ENCODE peak calls at places on chromosomes 1 and 21, in ten cellular contexts. Q, T, D, P, O, J, N, K, S and I are unnamed samples. For H3K4me1, the result is how much of the 10 kb centered on the place peaks cover.

GRCh38 chr1:64920936-64921589 is 45.3 kb downstream of the JAK1 start:
- DNase-seq in D (no peak), K (no peak), N (peak), O (no peak), J (no peak), S (no peak), P (no peak), T (peak), Q (no peak), I (no peak)

GRCh38 chr1:14913475-14914155 is 239.9 kb upstream of the TMEM51 start:
- DNase-seq in K (no peak), O (no peak), T (no peak), D (no peak), J (no peak), N (no peak), P (no peak), S (no peak), Q (no peak), I (no peak)

GRCh38 chr1:94702440-94702810 is 117.7 kb upstream of the SLC44A3 start:
- DNase-seq in O (peak), N (peak), S (no peak), T (peak), Q (no peak), D (no peak), K (peak), P (no peak), J (peak), I (no peak)

GRCh38 chr21:43585924-43586411 is 73.3 kb downstream of the HSF2BP start:
- DNase-seq in T (peak), P (peak), D (peak), N (peak), O (peak), S (no peak), J (peak), K (peak), Q (no peak), I (no peak)

GRCh38 chr1:17236779-17237601 is 11.9 kb upstream of the PADI3 start:
- DNase-seq in J (peak), O (peak), S (peak), K (peak), T (peak), P (peak), Q (peak), N (peak), D (peak), I (peak)

GRCh38 chr1:245054105-245054831 is 100.5 kb upstream of the KIF26B start:
- DNase-seq in P (no peak), O (no peak), T (no peak), Q (no peak), J (no peak), N (no peak), K (peak), D (no peak), S (no peak), I (no peak)

GRCh38 chr1:25572708-25573590 is 29.5 kb downstream of the LDLRAP1 start:
- DNase-seq in N (peak), S (no peak), J (no peak), O (no peak), P (peak), K (peak), Q (peak), T (no peak), D (peak), I (peak)

GRCh38 chr1:206082831-206083695 is 30.1 kb downstream of the RHEX start:
- DNase-seq in N (no peak), O (no peak), K (no peak), S (no peak), D (no peak), Q (no peak), T (no peak), P (no peak), J (no peak), I (no peak)

GRCh38 chr1:218344814-218345672 is at the start of gene TGFB2:
- DNase-seq in P (peak), O (peak), Q (peak), K (peak), T (no peak), S (no peak), N (peak), D (no peak), J (peak), I (peak)

GRCh38 chr1:203402609-203403337 is 51.9 kb upstream of the FMOD start:
- DNase-seq in P (no peak), S (no peak), Q (no peak), T (peak), D (no peak), O (peak), K (peak), J (no peak), N (peak), I (no peak)

GRCh38 chr1:74504125-74505065 is 8.0 kb downstream of the LRRC53 start:
- DNase-seq in D (no peak), J (no peak), S (no peak), N (peak), O (no peak), P (peak), T (no peak), K (peak), Q (peak), I (no peak)

GRCh38 chr1:1088036-1088800 is 14.1 kb upstream of the RNF223 start:
- DNase-seq in S (peak), N (no peak), Q (no peak), T (no peak), D (no peak), K (no peak), J (peak), P (no peak), O (no peak), I (no peak)

GRCh38 chr1:185939142-185939541 is 205.0 kb downstream of the HMCN1 start:
- DNase-seq in D (no peak), N (peak), T (no peak), O (no peak), S (no peak), K (no peak), P (no peak), J (no peak), Q (no peak), I (no peak)

GRCh38 chr1:75079535-75080290 is 54.5 kb upstream of the LHX8 start:
- DNase-seq in Q (no peak), S (no peak), N (no peak), T (no peak), K (no peak), J (no peak), D (no peak), P (no peak), O (no peak), I (no peak)

GRCh38 chr1:7389201-7389785 is 381.8 kb upstream of the VAMP3 start:
- DNase-seq in O (peak), K (no peak), T (peak), D (peak), P (no peak), J (no peak), N (peak), Q (no peak), S (no peak), I (peak)

GRCh38 chr1:6343506-6344405 is 49.8 kb downstream of the ACOT7 start:
- DNase-seq in K (peak), T (no peak), S (no peak), N (peak), J (peak), O (peak), D (peak), P (peak), Q (peak), I (no peak)

GRCh38 chr21:46146856-46147255 is 8.5 kb downstream of the FTCD start:
- DNase-seq in D (no peak), O (peak), T (no peak), S (peak), J (no peak), K (no peak), P (no peak), Q (no peak), N (no peak), I (no peak)

GRCh38 chr1:48870596-48870995 is 93.9 kb upstream of the BEND5 start:
- DNase-seq in O (no peak), D (no peak), J (no peak), N (no peak), P (no peak), Q (no peak), K (no peak), T (no peak), S (no peak), I (no peak)

DNA sequence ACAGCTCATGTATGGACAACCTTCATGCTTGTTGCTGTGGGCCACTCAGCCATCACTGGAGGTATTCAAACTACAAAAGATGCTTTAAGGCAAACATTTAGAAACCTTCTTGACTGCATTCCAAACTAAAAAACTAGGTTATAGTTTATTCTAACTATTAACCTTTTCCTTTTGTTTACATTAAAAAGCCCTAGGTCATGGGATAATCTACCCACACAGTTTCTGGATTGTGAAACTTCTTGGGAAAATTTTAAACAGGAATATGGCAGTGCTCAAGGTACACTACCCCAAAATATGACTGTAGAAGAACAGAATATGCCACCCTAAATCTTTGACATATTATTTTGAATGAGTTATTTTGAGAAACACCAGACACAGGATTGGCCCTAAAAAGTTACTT is 25.2 kb upstream of the NUF2 start:
- DNase-seq in K (no peak), S (no peak), O (no peak), P (no peak), J (no peak), N (no peak), Q (no peak), T (no peak), D (no peak), I (no peak)
- H3K4me1 ChIP-seq in K (under half), S (under half), O (under half), P (under half), J (under half), N (under half), Q (under half), T (under half), D (under half), I (under half)

GRCh38 chr1:209769956-209770355 is 14.1 kb downstream of the TRAF3IP3 start:
- DNase-seq in T (no peak), S (no peak), K (no peak), O (no peak), D (no peak), Q (no peak), N (no peak), J (no peak), P (no peak), I (no peak)

GRCh38 chr1:209772116-209772515 is 12.2 kb downstream of the C1orf74 start:
- DNase-seq in J (no peak), O (no peak), Q (no peak), S (no peak), P (no peak), N (no peak), K (no peak), D (no peak), T (no peak), I (no peak)

GRCh38 chr1:209768354-209768774 is 12.5 kb downstream of the TRAF3IP3 start:
- DNase-seq in Q (no peak), J (no peak), O (no peak), S (no peak), P (no peak), K (peak), D (peak), N (no peak), T (no peak), I (no peak)

GRCh38 chr1:209769171-209769904 is 13.5 kb downstream of the TRAF3IP3 start:
- DNase-seq in T (peak), N (peak), P (no peak), O (peak), Q (no peak), S (peak), J (peak), K (peak), D (no peak), I (peak)

DNA sequence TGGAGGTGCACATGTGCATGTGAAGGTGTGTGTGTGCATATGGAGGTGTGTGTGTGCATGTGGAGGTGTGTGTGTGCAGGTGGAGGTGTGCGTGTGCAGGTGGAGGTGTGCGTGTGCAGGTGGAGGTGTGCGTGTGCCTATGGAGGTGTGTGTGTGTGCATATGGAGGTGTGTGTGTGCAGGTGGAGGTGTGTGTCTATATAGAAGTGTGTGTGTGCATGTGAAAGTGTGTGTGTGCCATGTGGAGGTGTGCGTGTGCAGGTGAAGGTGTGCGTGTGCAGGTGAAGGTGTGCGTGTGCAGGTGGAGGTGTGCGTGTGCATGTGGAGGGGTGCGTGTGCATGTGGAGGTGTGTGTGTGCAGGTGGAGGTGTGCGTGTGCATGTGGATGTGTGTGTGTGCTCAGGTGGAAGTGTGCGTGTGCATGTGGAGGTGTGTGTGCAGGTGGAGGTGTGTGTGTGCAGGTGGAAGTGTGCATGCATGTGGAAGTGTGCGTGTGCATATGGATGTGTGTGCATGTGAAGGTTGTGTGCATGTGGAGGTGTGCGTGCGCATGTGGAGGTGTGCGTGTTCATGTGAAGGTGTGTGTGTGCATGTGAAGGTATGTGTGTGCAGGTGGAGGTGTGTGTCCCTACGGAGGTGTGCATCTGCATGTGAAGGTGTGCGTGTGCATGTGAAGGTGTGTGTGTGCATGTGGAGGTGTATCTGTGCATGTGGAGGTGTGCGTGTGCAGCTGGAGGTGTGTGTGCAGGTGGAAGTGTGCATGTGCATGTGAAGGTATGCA is 13.5 kb downstream of the C1orf74 start:
- DNase-seq in S (no peak), T (no peak), P (no peak), N (no peak), O (no peak), J (no peak), K (no peak), D (no peak), Q (no peak), I (no peak)
- TF ChIP-seq POLR2A in S (no peak), T (no peak), P (no peak), N (no peak), O (no peak), J (no peak), K (no peak), D (no peak), Q (no peak), I (no peak)

GRCh38 chr1:235313262-235313661 is 14.7 kb downstream of the ARID4B start:
- DNase-seq in N (no peak), K (no peak), P (no peak), S (no peak), J (no peak), O (no peak), T (no peak), D (no peak), Q (no peak), I (no peak)
- H3K4me1 ChIP-seq in N (under half), K (under half), P (under half), S (under half), J (under half), O (under half), T (under half), D (half or more), Q (under half), I (under half)

GRCh38 chr1:10042746-10043145 is 10.0 kb downstream of the UBE4B start:
- DNase-seq in O (no peak), P (no peak), T (no peak), D (no peak), S (no peak), J (no peak), N (no peak), K (no peak), Q (no peak), I (no peak)

GRCh38 chr1:10050611-10051010 is 17.9 kb downstream of the UBE4B start:
- DNase-seq in P (no peak), T (no peak), Q (no peak), J (no peak), K (no peak), S (no peak), N (no peak), O (no peak), D (no peak), I (no peak)

GRCh38 chr1:10048601-10049000 is 15.8 kb downstream of the UBE4B start:
- DNase-seq in D (no peak), Q (no peak), O (no peak), K (no peak), T (no peak), P (no peak), N (no peak), J (no peak), S (no peak), I (no peak)

GRCh38 chr1:10045480-10046355 is 13.0 kb downstream of the UBE4B start:
- DNase-seq in S (peak), K (peak), O (peak), N (peak), T (no peak), J (peak), Q (peak), P (no peak), D (peak), I (no peak)

DNA sequence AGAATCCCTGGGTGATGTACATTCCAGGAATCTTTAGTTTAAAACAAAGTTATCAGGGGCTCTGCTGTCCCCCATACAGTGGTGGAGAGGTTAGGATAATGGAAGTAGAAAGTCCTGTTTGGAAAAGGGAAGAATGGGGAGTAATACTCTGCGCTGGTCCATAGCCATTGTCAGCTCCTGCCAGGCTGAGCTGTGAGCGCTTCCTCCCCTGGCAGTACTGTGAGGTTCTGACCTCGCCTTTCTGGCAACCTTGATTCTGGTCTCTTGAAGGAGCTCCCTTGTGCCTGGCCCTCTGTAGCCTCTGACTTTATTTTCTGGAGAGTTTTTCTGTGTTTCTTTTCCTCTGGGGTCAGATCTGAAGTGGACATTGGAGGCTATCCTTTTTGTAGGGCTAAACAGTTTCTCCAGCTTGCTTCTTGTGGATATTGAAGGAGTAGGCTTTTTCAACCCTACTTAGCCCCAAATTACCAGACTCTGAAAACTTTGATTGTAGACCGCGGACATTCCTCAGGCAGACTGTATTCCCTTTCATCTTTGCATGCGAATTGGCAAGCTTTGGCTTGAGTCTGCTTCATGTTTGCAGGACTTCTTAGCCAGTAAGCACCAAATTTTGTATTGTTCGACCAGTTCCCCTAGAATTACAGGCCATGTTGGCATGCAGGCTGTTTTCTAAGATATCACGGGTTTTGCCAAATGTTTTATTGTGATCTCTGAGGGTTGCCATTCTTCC is 13.8 kb downstream of the UBE4B start:
- DNase-seq in K (peak), P (no peak), T (no peak), S (no peak), O (peak), D (no peak), J (peak), N (no peak), Q (no peak), I (no peak)
- TF ChIP-seq POLR2A in K (no peak), P (no peak), T (no peak), S (no peak), O (no peak), D (no peak), J (no peak), N (no peak), Q (no peak), I (no peak)

GRCh38 chr1:167463856-167464565 is 54.3 kb downstream of the CD247 start:
- DNase-seq in Q (no peak), S (no peak), D (no peak), T (no peak), J (no peak), P (no peak), O (peak), K (no peak), N (no peak), I (peak)

GRCh38 chr1:167460836-167461235 is 57.5 kb downstream of the CD247 start:
- DNase-seq in S (no peak), T (no peak), J (no peak), P (no peak), D (no peak), N (no peak), K (no peak), Q (no peak), O (peak), I (peak)

GRCh38 chr1:167465018-167465417 is 53.3 kb downstream of the CD247 start:
- DNase-seq in S (no peak), J (no peak), Q (no peak), N (no peak), P (no peak), O (peak), K (no peak), D (no peak), T (no peak), I (no peak)

GRCh38 chr1:167462341-167462740 is 56.0 kb downstream of the CD247 start:
- DNase-seq in J (no peak), D (no peak), O (peak), Q (no peak), K (no peak), P (no peak), T (no peak), N (no peak), S (no peak), I (no peak)

DNA sequence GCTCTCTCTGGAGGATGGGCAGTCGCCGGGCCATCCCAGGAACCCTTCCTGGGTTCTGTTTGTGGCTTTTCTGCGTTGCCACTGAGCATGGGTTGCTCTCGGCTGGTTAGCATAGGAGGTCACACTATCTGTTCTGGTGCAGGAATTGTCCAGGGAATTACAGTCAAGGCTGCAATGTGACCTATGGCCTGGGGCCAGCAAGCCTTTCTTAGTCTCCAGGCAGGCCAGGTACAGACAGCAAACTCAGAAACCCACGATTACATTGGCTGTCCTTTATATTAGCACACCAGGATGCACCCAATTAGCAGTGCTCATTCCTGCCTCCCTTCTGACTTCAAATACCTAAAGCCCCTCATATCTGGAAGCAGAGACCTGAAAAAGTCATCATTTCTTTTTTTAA is 55.3 kb downstream of the CD247 start:
- DNase-seq in T (no peak), J (no peak), K (no peak), O (peak), Q (no peak), P (no peak), N (no peak), D (no peak), S (no peak), I (no peak)
- H3K4me1 ChIP-seq in T (under half), J (under half), K (under half), O (under half), Q (under half), P (under half), N (under half), D (under half), S (under half), I (under half)

GRCh38 chr1:100894622-100895539 is at the start of gene EXTL2:
- DNase-seq in T (peak), Q (peak), P (peak), D (peak), S (peak), N (peak), J (peak), O (peak), K (peak), I (peak)
- TF ChIP-seq POLR2A in T (no peak), Q (peak), P (peak), D (no peak), S (peak), N (peak), J (peak), O (no peak), K (peak), I (no peak)